ENCODE peak calls at places on chromosomes 1 and 21, in five cellular contexts. O is AG08395; B is activated T-cell treated with anti-CD3 and anti-CD28 coated beads, Interleukin-2, amount 50 U/mL, for 1 hour; W is stimulated activated CD8-positive, alpha-beta memory T cell treated with anti-CD3 and anti-CD28 coated beads, Interleukin-2, amount 100 ng/mL, for 48 hours; T is fibroblast of pulmonary artery. N is an unnamed sample.
A peak's percentile ranks its signal among the peaks of the same experiment; 100 is the strongest.

GRCh38 chr1:39954261-39954869 is 580 bp upstream of the MFSD2A start:
- DNase-seq in O (no peak), B (no peak), W (no peak), T (no peak), N (peak; percentile 5)

GRCh38 chr1:232335261-232335660 is 294.7 kb downstream of the SIPA1L2 start:
- DNase-seq in O (no peak), B (peak; percentile 30), W (no peak), T (no peak), N (no peak)

GRCh38 chr1:154433161-154433681 is 28.1 kb downstream of the IL6R start:
- DNase-seq in O (no peak), B (peak; percentile 48), W (no peak), T (no peak), N (no peak)

GRCh38 chr1:207933205-207933800 is 22.4 kb upstream of the CD34 start:
- DNase-seq in O (no peak), B (no peak), W (no peak), T (no peak), N (no peak)

GRCh38 chr1:179816196-179816960 is 61.2 kb downstream of the TOR1AIP2 start:
- DNase-seq in O (no peak), B (no peak), W (no peak), T (no peak), N (no peak)

GRCh38 chr1:1332774-1333480 is 1.8 kb downstream of the TAS1R3 start:
- DNase-seq in O (no peak), B (no peak), W (no peak), T (no peak), N (no peak)

GRCh38 chr1:59285691-59286090 is 11.2 kb upstream of the FGGY start:
- DNase-seq in O (no peak), B (no peak), W (no peak), T (no peak), N (no peak)

GRCh38 chr1:170461762-170462384 is 70.1 kb upstream of the GORAB start:
- DNase-seq in O (peak; percentile 79), B (no peak), W (no peak), T (peak; percentile 96), N (no peak)

GRCh38 chr1:6685381-6685780 is 16.2 kb downstream of the DNAJC11 start:
- DNase-seq in O (no peak), B (no peak), W (no peak), T (no peak), N (no peak)

GRCh38 chr21:35849131-35849530 is 211.2 kb downstream of the SETD4 start:
- DNase-seq in O (no peak), B (no peak), W (no peak), T (peak; percentile 45), N (no peak)

GRCh38 chr1:14614326-14614725 is 15.8 kb downstream of the KAZN start:
- DNase-seq in O (no peak), B (no peak), W (no peak), T (no peak), N (no peak)

GRCh38 chr1:119762409-119762808 is 6.3 kb downstream of the HMGCS2 start:
- DNase-seq in O (no peak), B (no peak), W (no peak), T (no peak), N (no peak)

GRCh38 chr1:24621121-24621520 is 22.0 kb upstream of the SRRM1 start:
- DNase-seq in O (peak; percentile 29), B (no peak), W (no peak), T (no peak), N (no peak)

GRCh38 chr1:66343569-66344325 is 190.2 kb upstream of the SGIP1 start:
- DNase-seq in O (no peak), B (no peak), W (no peak), T (no peak), N (no peak)

N was measured in SK-N-DZ.